ENCODE peak calls at places on chromosome 4, in seven cellular contexts. L is A549, W is K562, I is HCT116, H is H1, P is IMR-90, E is GM12878. A is an unnamed sample.

GRCh38 chr4:99653921-99654890 is 3.4 kb downstream of the C4orf54 start:
- DNase-seq in L (no peak), W (no peak), I (no peak), H (no peak), P (no peak), E (no peak), A (no peak)

GRCh38 chr4:110183643-110184042 is 14.8 kb downstream of the ELOVL6 start:
- DNase-seq in L (no peak), W (no peak), I (no peak), H (no peak), P (no peak), E (no peak), A (no peak)

GRCh38 chr4:138579146-138579545 is 337.0 kb upstream of the SLC7A11 start:
- DNase-seq in L (no peak), W (no peak), I (no peak), H (no peak), P (no peak), E (no peak), A (no peak)

GRCh38 chr4:20075479-20075878 is 176.2 kb upstream of the SLIT2 start:
- DNase-seq in L (no peak), W (no peak), I (no peak), H (no peak), P (peak), E (no peak), A (no peak)

GRCh38 chr4:106264331-106264728 is 51.7 kb downstream of the TBCK start:
- DNase-seq in L (no peak), W (peak), I (no peak), H (no peak), P (peak), E (no peak), A (peak)

GRCh38 chr4:2378898-2379297 is 39.5 kb downstream of the ZFYVE28 start:
- DNase-seq in L (no peak), W (no peak), I (no peak), H (no peak), P (no peak), E (no peak), A (no peak)

GRCh38 chr4:95362066-95362465 is 186.7 kb downstream of the UNC5C start:
- DNase-seq in L (no peak), W (no peak), I (no peak), H (no peak), P (no peak), E (no peak), A (no peak)

GRCh38 chr4:8704632-8705031 is 112.1 kb downstream of the CPZ start:
- DNase-seq in L (no peak), W (no peak), I (no peak), H (no peak), P (no peak), E (no peak), A (no peak)

GRCh38 chr4:142128529-142128928 is 492.1 kb downstream of the IL15 start:
- DNase-seq in L (no peak), W (no peak), I (no peak), H (no peak), P (peak), E (no peak), A (no peak)

GRCh38 chr4:56627375-56627774 is 53.7 kb downstream of the HOPX start:
- DNase-seq in L (no peak), W (no peak), I (no peak), H (no peak), P (no peak), E (no peak), A (no peak)
- TF ChIP-seq CEBPB in L (no peak), W (no peak), I (no peak), H (no peak), P (no peak), E (no peak), A (no peak)

DNA sequence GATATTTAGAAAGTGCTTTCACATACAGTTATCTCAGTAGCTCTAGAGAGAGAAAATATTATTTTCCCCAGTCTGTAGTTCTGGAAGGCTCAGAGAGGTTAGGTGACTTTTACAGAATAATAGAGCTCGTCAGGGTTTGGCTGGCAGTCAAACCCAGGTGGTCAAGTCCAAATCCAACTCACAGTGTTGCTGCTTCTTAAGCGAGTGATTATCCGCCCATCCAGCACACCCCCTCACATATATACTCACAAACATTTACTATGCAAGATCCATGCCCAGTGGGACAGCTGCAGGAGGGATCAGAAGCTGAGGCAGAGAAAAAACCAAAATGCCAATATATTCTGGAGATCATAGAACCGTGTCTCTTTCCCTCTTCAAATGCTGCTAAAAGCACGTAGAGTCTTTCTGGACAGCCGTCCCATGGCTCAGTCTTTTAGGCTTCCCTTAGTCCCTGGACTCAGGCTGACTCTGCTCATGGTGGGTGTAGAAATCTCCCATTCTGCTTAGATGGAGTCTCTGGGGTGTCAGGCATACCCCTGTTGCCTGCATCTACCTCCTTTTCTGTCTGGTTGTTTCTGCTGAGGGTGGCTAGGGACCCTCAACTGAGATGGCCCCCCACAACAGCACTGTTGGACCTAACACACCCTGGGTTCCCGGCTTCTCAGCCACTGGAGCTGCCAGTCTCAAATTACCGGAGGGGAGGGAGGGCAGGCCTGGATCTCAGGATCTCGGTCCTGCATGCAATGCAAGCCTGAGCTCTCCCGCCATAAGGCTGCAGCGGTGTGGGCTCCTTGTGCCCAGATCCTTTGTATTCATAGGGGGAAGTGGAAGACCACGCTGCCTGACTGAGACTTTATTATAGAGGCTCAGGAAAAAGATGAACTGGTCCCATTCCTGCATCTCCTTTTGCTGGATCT is at the start of gene CHRNA9:
- DNase-seq in L (no peak), W (no peak), I (no peak), H (no peak), P (no peak), E (no peak), A (no peak)
- TF ChIP-seq CEBPB in L (no peak), W (no peak), I (no peak), H (no peak), P (no peak), E (no peak), A (no peak)

GRCh38 chr4:5051210-5051691 is at the start of gene STK32B:
- DNase-seq in L (peak), W (peak), I (no peak), H (peak), P (peak), E (no peak), A (no peak)
- TF ChIP-seq CEBPB in L (no peak), W (no peak), I (no peak), H (no peak), P (no peak), E (no peak), A (no peak)

DNA sequence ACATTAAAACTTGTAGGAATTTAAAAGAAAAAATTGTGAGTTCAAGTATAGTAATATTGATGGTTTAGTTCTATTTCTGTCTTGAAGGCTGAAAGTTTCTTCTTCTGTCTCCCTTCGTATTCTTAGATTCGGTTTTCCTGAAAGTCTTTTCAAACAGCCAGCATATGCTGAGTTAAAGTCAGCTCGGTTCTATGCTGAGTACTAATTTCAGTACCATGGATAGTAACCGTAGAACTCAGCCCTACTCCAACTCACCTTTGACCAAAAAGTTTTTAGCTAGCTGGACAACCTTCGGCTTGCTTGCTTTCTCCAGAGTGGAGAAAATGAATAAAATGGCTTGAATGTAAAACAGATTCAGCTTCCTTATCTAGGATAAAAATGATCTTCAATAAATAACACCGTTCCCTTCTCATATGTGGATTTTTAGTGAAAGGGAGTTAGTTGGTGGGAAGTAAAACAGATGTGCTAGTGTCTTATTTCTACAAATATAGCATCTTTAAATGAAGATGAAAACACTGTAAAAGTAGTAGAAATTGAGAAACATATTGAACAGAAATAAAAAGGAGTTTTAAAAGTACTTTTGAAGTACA is 5.2 kb downstream of the POU4F2 start:
- DNase-seq in L (no peak), W (peak), I (no peak), H (no peak), P (peak), E (no peak), A (peak)
- TF ChIP-seq CEBPB in L (no peak), W (no peak), I (no peak), H (no peak), P (no peak), E (no peak), A (no peak)

GRCh38 chr4:130031858-130032257 is 935.9 kb downstream of the C4orf33 start:
- DNase-seq in L (no peak), W (no peak), I (no peak), H (no peak), P (no peak), E (no peak), A (no peak)
- TF ChIP-seq CEBPB in L (no peak), W (no peak), I (no peak), H (no peak), P (no peak), E (no peak), A (no peak)

GRCh38 chr4:74754218-74754617 is 40.1 kb downstream of the BTC start:
- DNase-seq in L (no peak), W (no peak), I (no peak), H (no peak), P (no peak), E (no peak), A (no peak)
- TF ChIP-seq CEBPB in L (no peak), W (no peak), I (no peak), H (no peak), P (no peak), E (no peak), A (no peak)

GRCh38 chr4:107380836-107381438 is 339.1 kb downstream of the PAPSS1 start:
- DNase-seq in L (no peak), W (peak), I (no peak), H (no peak), P (no peak), E (no peak), A (no peak)
- TF ChIP-seq CEBPB in L (no peak), W (no peak), I (no peak), H (no peak), P (no peak), E (no peak), A (no peak)

GRCh38 chr4:72468904-72469502 is 100.0 kb downstream of the ADAMTS3 start:
- DNase-seq in L (peak), W (peak), I (peak), H (no peak), P (peak), E (no peak), A (peak)
- TF ChIP-seq CEBPB in L (no peak), W (no peak), I (no peak), H (no peak), P (no peak), E (no peak), A (no peak)

DNA sequence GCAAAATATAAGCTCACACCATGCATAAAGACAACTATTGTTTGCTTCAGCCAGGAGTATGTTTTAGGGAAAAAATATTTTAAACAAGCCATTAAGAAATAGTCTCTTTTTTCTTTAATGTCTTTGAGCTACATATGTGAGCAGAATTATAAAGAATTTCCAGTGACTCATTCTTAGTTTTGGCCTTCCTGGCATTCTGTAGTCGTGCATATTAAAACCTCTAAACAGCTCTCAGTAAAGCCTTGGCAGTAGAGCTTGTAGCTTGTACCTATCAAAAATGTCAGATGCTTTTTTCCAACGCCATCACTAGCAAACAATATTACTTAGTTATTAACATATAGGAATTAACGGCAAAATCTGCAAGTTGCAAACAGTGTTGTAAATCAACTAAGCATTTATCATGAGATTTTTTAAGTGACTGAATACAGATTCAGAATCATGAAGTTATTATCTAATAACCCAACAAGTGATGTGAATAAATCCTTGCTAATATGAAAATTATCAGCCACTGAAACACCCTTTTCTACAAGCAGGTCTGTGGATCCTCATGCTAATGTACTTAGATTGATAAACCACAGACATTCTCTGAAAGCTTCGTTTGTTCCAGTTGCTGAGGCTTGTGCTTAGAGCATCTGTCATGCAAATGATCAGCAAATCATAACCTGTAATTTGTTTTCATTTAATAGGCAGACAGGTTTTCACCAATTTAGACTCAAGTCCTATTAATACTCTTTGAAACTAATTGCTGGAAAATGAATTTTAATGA is 412.0 kb upstream of the ATOH1 start:
- DNase-seq in L (no peak), W (no peak), I (no peak), H (no peak), P (peak), E (no peak), A (no peak)
- TF ChIP-seq CEBPB in L (no peak), W (no peak), I (no peak), H (no peak), P (no peak), E (no peak), A (no peak)

DNA sequence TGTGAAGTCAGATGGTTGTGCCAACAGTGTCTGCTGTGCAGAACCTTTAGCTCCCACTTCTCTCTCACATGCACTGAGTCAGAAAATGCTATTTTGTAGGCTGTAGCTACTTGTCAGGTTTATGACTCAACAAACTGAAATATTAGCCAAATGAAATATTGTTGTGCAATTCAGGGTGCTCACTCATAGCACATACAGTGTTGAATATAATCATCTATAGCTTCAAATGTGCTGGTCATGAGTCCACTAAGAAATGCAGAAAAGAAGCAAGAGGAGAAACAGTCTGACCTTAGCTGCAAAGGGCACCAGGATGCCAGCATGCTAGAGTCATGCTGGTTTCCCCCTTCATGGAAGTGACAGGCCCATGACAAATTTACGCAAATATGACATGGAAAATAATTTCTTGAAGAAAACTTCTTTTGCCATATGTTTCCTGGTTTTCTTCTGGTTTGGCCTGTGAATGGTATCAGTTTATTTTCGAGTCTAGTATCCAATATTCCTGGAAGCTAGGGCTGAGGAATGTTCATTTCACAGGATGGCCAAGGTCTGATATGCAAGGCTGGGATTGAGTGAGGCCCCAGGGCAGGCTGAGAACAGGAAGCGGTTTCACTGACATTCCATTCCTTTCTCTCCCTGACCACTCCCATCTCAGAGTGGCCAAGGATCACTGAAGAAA is 10.3 kb upstream of the CXCL2 start:
- DNase-seq in L (peak), W (peak), I (peak), H (peak), P (peak), E (no peak), A (no peak)
- TF ChIP-seq CEBPB in L (peak), W (peak), I (peak), H (no peak), P (peak), E (no peak), A (no peak)

A was measured in HepG2.